ENCODE peak calls at places on chromosomes 1 and 21, in seven cellular contexts. V is natural killer cell treated with Interleukin-12 subunit alpha and Interleukin-12 subunit beta and Interleukin-15 and Interleukin-18, amount 100 ng/mL, for 72 hours; R is type B pancreatic cell; T is bronchial epithelial cell; H is NCI-H1105; L is mucosa of gallbladder; E is NCI-H1092 treated with DMSO at 0.1 percent for 48 hours. Z is an unnamed sample.

GRCh38 chr1:200157718-200158117 is 130.2 kb downstream of the NR5A2 start:
- DNase-seq in V (no peak), R (no peak), T (no peak), H (no peak), L (no peak), E (no peak), Z (no peak)

GRCh38 chr1:109423498-109423897 is 2.8 kb downstream of the PSMA5 start:
- DNase-seq in V (no peak), R (no peak), T (no peak), H (no peak), L (no peak), E (no peak), Z (no peak)

GRCh38 chr1:10283318-10283984 is 73.1 kb downstream of the KIF1B start:
- DNase-seq in V (no peak), R (no peak), T (no peak), H (no peak), L (no peak), E (no peak), Z (no peak)

GRCh38 chr1:78236711-78237110 is 190.9 kb downstream of the GIPC2 start:
- DNase-seq in V (no peak), R (no peak), T (peak), H (no peak), L (no peak), E (no peak), Z (peak)

GRCh38 chr1:181503130-181503810 is 20.0 kb downstream of the CACNA1E start:
- DNase-seq in V (no peak), R (no peak), T (peak), H (no peak), L (no peak), E (no peak), Z (no peak)

GRCh38 chr1:229884765-229885164 is 182.3 kb upstream of the GALNT2 start:
- DNase-seq in V (no peak), R (peak), T (no peak), H (no peak), L (peak), E (peak), Z (no peak)

GRCh38 chr1:106621853-106622252 is 434.6 kb upstream of the PRMT6 start:
- DNase-seq in V (no peak), R (no peak), T (no peak), H (peak), L (no peak), E (peak), Z (no peak)

GRCh38 chr1:212234431-212235298 is 50.5 kb upstream of the PPP2R5A start:
- DNase-seq in V (peak), R (no peak), T (peak), H (no peak), L (peak), E (no peak), Z (peak)

GRCh38 chr1:26041978-26042377 is 3.9 kb downstream of the SLC30A2 start:
- DNase-seq in V (no peak), R (no peak), T (no peak), H (no peak), L (no peak), E (no peak), Z (no peak)

GRCh38 chr1:204218552-204218951 is 4.8 kb upstream of the GOLT1A start:
- DNase-seq in V (no peak), R (no peak), T (no peak), H (no peak), L (no peak), E (no peak), Z (no peak)

GRCh38 chr1:32485554-32486255 is 20.8 kb downstream of the ZBTB8B start:
- DNase-seq in V (no peak), R (no peak), T (no peak), H (no peak), L (no peak), E (no peak), Z (peak)

GRCh38 chr1:11802616-11802972 is 3.2 kb downstream of the MTHFR start:
- DNase-seq in V (peak), R (no peak), T (no peak), H (no peak), L (no peak), E (no peak), Z (no peak)

GRCh38 chr1:52552505-52553371 is at the start of gene TUT4:
- DNase-seq in V (peak), R (peak), T (peak), H (peak), L (peak), E (peak), Z (peak)

GRCh38 chr21:33643658-33644311 is 1.5 kb downstream of the ITSN1 start:
- DNase-seq in V (no peak), R (no peak), T (no peak), H (no peak), L (no peak), E (no peak), Z (no peak)

GRCh38 chr1:76239470-76239918 is 164.9 kb downstream of the ST6GALNAC3 start:
- DNase-seq in V (no peak), R (no peak), T (no peak), H (no peak), L (no peak), E (no peak), Z (peak)

GRCh38 chr1:219514728-219515127 is 98.2 kb downstream of the ZC3H11B start:
- DNase-seq in V (no peak), R (no peak), T (no peak), H (no peak), L (no peak), E (no peak), Z (no peak)

GRCh38 chr21:45276620-45277019 is 11.1 kb downstream of the POFUT2 start:
- DNase-seq in V (peak), R (peak), T (no peak), H (no peak), L (no peak), E (no peak), Z (no peak)

GRCh38 chr1:240350910-240351331 is 259.2 kb downstream of the FMN2 start:
- DNase-seq in V (no peak), R (no peak), T (peak), H (no peak), L (no peak), E (no peak), Z (peak)

GRCh38 chr1:9262096-9262495 is 27.5 kb downstream of the H6PD start:
- DNase-seq in V (no peak), R (no peak), T (no peak), H (no peak), L (no peak), E (no peak), Z (no peak)

GRCh38 chr1:70436617-70437236 is 25.7 kb downstream of the CTH start:
- DNase-seq in V (no peak), R (no peak), T (no peak), H (no peak), L (no peak), E (peak), Z (no peak)

GRCh38 chr1:189816558-189816957 is 661.1 kb downstream of the BRINP3 start:
- DNase-seq in V (no peak), R (no peak), T (no peak), H (no peak), L (no peak), E (no peak), Z (no peak)

GRCh38 chr1:179823693-179824092 is 53.9 kb downstream of the TOR1AIP2 start:
- DNase-seq in V (peak), R (no peak), T (no peak), H (no peak), L (no peak), E (no peak), Z (no peak)

GRCh38 chr1:224851210-224851849 is 78.1 kb upstream of the DNAH14 start:
- DNase-seq in V (peak), R (no peak), T (peak), H (peak), L (peak), E (peak), Z (peak)

GRCh38 chr1:215040190-215040589 is 42.3 kb upstream of the KCNK2 start:
- DNase-seq in V (no peak), R (no peak), T (no peak), H (no peak), L (no peak), E (no peak), Z (no peak)

GRCh38 chr1:197486948-197487347 is 218.9 kb downstream of the CRB1 start:
- DNase-seq in V (no peak), R (no peak), T (peak), H (peak), L (no peak), E (no peak), Z (no peak)

GRCh38 chr1:160460214-160460642 is 59.9 kb downstream of the VANGL2 start:
- DNase-seq in V (no peak), R (no peak), T (no peak), H (no peak), L (no peak), E (no peak), Z (no peak)

GRCh38 chr1:27298632-27299384 is 23.2 kb upstream of the TMEM222 start:
- DNase-seq in V (no peak), R (no peak), T (peak), H (no peak), L (no peak), E (no peak), Z (no peak)

Z was measured in NCI-H226.